ENCODE peak calls at places on chromosomes 13 and 19, in five cellular contexts. Z is HEK293T, I is HepG2, J is K562, Y is GM12878. E is an unnamed sample.

GRCh38 chr19:2275588-2276428 is 6.2 kb downstream of the PEAK3 start:
- DNase-seq in Y (no peak), Z (no peak), J (no peak), I (no peak), E (peak; percentile 26)

GRCh38 chr13:63305641-63306133 is 1890.0 kb upstream of the PCDH20 start:
- DNase-seq in Y (no peak), Z (no peak), I (no peak), J (no peak), E (no peak)

GRCh38 chr19:47109541-47110375 is 3.8 kb downstream of the ZC3H4 start:
- DNase-seq in Y (no peak), I (no peak), Z (no peak), J (peak; percentile 85), E (no peak)

GRCh38 chr19:38725469-38726283 is 18.6 kb downstream of the CAPN12 start:
- DNase-seq in Z (no peak), J (no peak), I (no peak), Y (no peak), E (no peak)

GRCh38 chr19:36918090-36918489 is 2.0 kb downstream of the ZNF568 start:
- DNase-seq in Y (no peak), I (no peak), Z (no peak), J (no peak), E (no peak)

GRCh38 chr19:45882652-45883585 is 3.0 kb downstream of the IRF2BP1 start:
- DNase-seq in Y (peak; percentile 70), J (peak; percentile 95), Z (peak; percentile 90), I (peak; percentile 93), E (peak; percentile 96)

GRCh38 chr13:21674271-21675009 is 3.6 kb downstream of the FGF9 start:
- DNase-seq in Z (peak; percentile 22), J (no peak), Y (no peak), I (no peak), E (peak; percentile 42)

GRCh38 chr13:40688781-40689180 is 22.3 kb upstream of the FOXO1 start:
- DNase-seq in Y (no peak), I (no peak), Z (no peak), J (no peak), E (no peak)

GRCh38 chr13:76378767-76379166 is 507.4 kb downstream of the KCTD12 start:
- DNase-seq in Z (no peak), Y (no peak), J (no peak), I (no peak), E (no peak)

GRCh38 chr13:60572003-60572792 is 175.2 kb downstream of the TDRD3 start:
- DNase-seq in J (no peak), I (peak; percentile 83), Z (no peak), Y (no peak), E (no peak)

GRCh38 chr19:17296278-17296677 is 6.9 kb downstream of the ABHD8 start:
- DNase-seq in I (no peak), Y (no peak), Z (no peak), J (no peak), E (peak; percentile 39)

GRCh38 chr13:44317752-44318550 is 55.7 kb upstream of the SERP2 start:
- DNase-seq in I (no peak), J (no peak), Z (no peak), Y (no peak), E (no peak)

GRCh38 chr13:42283574-42283973 is 11.6 kb downstream of the AKAP11 start:
- DNase-seq in I (no peak), J (no peak), Y (no peak), Z (no peak), E (no peak)

GRCh38 chr19:11008111-11008510 is 47.3 kb downstream of the SMARCA4 start:
- DNase-seq in Y (no peak), J (no peak), Z (no peak), I (no peak), E (no peak)

GRCh38 chr13:97539651-97540230 is 105.8 kb downstream of the RAP2A start:
- DNase-seq in Z (no peak), Y (no peak), I (no peak), J (no peak), E (no peak)

GRCh38 chr19:36266375-36266961 is 51.6 kb downstream of the ZNF146 start:
- DNase-seq in I (no peak), Z (no peak), J (peak; percentile 81), Y (no peak), E (no peak)

GRCh38 chr13:36706755-36707154 is 32.9 kb downstream of the SERTM1 start:
- DNase-seq in I (no peak), J (no peak), Y (no peak), Z (no peak), E (no peak)

GRCh38 chr19:35030257-35031071 is at the start of gene SCN1B:
- DNase-seq in Z (peak; percentile 75), Y (no peak), J (peak; percentile 85), I (peak; percentile 31), E (peak; percentile 91)

GRCh38 chr19:35029737-35030256 is 473 bp upstream of the SCN1B start:
- DNase-seq in I (no peak), Y (no peak), J (no peak), Z (peak; percentile 30), E (peak; percentile 63)

GRCh38 chr19:35033067-35034004 is 3.1 kb downstream of the SCN1B start:
- DNase-seq in Z (no peak), Y (no peak), J (no peak), I (no peak), E (no peak)

GRCh38 chr19:35032356-35032865 is 2.1 kb downstream of the SCN1B start:
- DNase-seq in Y (no peak), I (no peak), J (no peak), Z (no peak), E (no peak)

GRCh38 chr19:35031072-35031881 is 1.0 kb downstream of the SCN1B start:
- DNase-seq in J (peak; percentile 48), Y (no peak), Z (peak; percentile 48), I (no peak), E (no peak)
- TF ChIP-seq FOXM1 in J (no peak), Y (no peak), Z (no peak), I (no peak), E (no peak)

DNA sequence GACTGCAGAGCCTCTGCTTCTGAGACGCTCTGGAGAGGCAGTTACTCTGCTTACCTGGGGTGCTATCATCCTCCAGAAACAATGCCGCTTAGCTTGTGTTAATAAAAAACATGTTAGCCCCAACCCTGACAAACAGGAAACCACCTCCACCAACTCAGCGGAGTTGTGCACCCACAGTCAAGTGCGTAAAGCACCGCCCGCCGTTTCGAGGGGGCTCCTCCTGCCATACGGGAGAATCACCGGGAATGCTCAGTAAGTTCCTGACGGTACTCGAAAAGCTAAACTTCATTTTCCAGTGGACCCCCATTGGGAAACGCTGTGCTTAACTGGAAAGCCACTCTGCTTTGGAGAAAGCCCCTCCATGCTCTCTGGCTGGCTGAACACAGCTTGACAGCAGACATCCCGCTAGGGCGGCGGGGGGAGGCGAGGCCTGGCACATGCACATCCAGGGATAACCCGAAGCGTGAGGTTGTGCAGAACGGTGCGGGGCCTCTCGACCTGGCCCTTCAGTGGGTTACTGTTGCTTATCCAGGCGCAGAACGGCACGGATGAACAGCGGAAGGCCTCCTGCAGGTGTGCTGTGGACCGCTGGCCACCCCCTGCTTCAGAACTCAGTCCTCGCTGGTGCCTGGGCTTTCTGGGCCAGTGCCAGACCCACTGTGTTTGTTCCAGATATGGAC is 17.1 kb downstream of the GAS6 start:
- DNase-seq in Y (no peak), Z (no peak), I (no peak), J (no peak), E (no peak)
- TF ChIP-seq FOXM1 in Y (no peak), Z (no peak), I (no peak), J (no peak), E (no peak)

GRCh38 chr19:55621673-55622231 is 2.6 kb downstream of the ZNF784 start:
- DNase-seq in J (no peak), Z (no peak), I (no peak), Y (no peak), E (no peak)
- TF ChIP-seq FOXM1 in J (no peak), Z (no peak), I (no peak), Y (no peak), E (no peak)

GRCh38 chr13:87709947-87710346 is 38.8 kb downstream of the SLITRK5 start:
- DNase-seq in I (no peak), Z (no peak), J (no peak), Y (no peak), E (no peak)

DNA sequence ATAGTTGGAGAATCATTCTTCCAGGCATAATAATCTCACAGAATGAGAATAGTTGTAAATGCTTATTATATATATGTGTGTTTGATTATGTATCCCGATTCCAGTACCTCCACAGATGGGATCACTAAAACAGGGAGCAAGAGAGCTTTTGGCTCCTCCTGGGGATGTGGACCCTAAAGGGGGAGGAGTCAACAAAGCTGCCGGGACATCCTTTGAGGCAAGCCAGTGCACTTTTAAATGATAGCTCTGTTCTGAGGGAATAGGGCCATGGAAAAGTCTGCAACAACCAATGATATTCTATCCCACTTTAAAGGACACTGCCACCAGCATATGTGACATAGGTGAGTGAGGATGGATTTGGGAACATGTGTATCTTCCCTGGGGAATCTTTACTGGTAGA is 40.8 kb downstream of the SLITRK5 start:
- DNase-seq in Y (no peak), J (no peak), I (no peak), Z (no peak), E (no peak)
- TF ChIP-seq FOXM1 in Y (no peak), J (no peak), I (no peak), Z (no peak), E (no peak)

GRCh38 chr13:49216334-49216733 is 3.8 kb upstream of the MLNR start:
- DNase-seq in I (no peak), Z (no peak), J (no peak), Y (no peak), E (no peak)

GRCh38 chr13:49219647-49220034 is 497 bp upstream of the MLNR start:
- DNase-seq in I (peak; percentile 43), Y (no peak), Z (peak; percentile 18), J (no peak), E (no peak)

GRCh38 chr13:49220035-49220855 is at the start of gene MLNR:
- DNase-seq in Z (peak; percentile 73), I (peak; percentile 39), Y (no peak), J (peak; percentile 23), E (peak; percentile 86)

GRCh38 chr13:49217962-49218492 is 2.1 kb upstream of the MLNR start:
- DNase-seq in Y (no peak), J (no peak), Z (no peak), I (no peak), E (no peak)

GRCh38 chr13:49218493-49219051 is 1.6 kb upstream of the MLNR start:
- DNase-seq in I (no peak), Z (no peak), J (no peak), Y (no peak), E (no peak)
- TF ChIP-seq FOXM1 in I (no peak), Z (no peak), J (no peak), Y (no peak), E (no peak)